ENCODE peak calls at places on chromosomes 3 and 15, in four cellular contexts. T is HepG2, R is HCT116, C is Panc1. U is an unnamed sample.
A peak's percentile ranks its signal among the peaks of the same experiment; 100 is the strongest.

GRCh38 chr3:71961891-71962290 is 176.9 kb upstream of the PROK2 start:
- DNase-seq in T (no peak), R (no peak), C (no peak), U (no peak)

GRCh38 chr3:71307884-71308697 is 275.4 kb downstream of the FOXP1 start:
- DNase-seq in R (no peak), C (no peak), T (no peak), U (no peak)

GRCh38 chr3:98894791-98895576 is 6.5 kb downstream of the DCBLD2 start:
- DNase-seq in R (no peak), T (no peak), C (no peak), U (no peak)

GRCh38 chr3:48405343-48405881 is 24.5 kb downstream of the PLXNB1 start:
- DNase-seq in R (no peak), C (no peak), T (no peak), U (no peak)

GRCh38 chr3:139534444-139534812 is 5.1 kb downstream of the RBP1 start:
- DNase-seq in R (peak; percentile 77), T (no peak), C (no peak), U (no peak)

GRCh38 chr3:49377483-49377882 is 19.3 kb upstream of the GPX1 start:
- DNase-seq in T (no peak), C (no peak), R (no peak), U (no peak)

GRCh38 chr3:136343873-136344281 is 93.7 kb downstream of the PCCB start:
- DNase-seq in T (peak; percentile 57), C (peak; percentile 47), R (no peak), U (peak; percentile 57)

GRCh38 chr3:98846101-98846500 is 55.4 kb downstream of the DCBLD2 start:
- DNase-seq in C (no peak), T (no peak), R (no peak), U (no peak)

GRCh38 chr15:65558336-65558735 is 28.1 kb downstream of the HACD3 start:
- DNase-seq in R (no peak), C (no peak), T (no peak), U (no peak)

GRCh38 chr3:24220859-24221657 is 273.6 kb downstream of the THRB start:
- DNase-seq in T (no peak), R (no peak), C (peak; percentile 18), U (no peak)

GRCh38 chr15:39573844-39574243 is 7.0 kb upstream of the THBS1 start:
- DNase-seq in C (no peak), R (no peak), T (no peak), U (no peak)

GRCh38 chr15:68631621-68632051 is 52.8 kb downstream of the CORO2B start:
- DNase-seq in T (no peak), R (no peak), C (no peak), U (no peak)

GRCh38 chr3:192063570-192063969 is 602.6 kb downstream of the PYDC2 start:
- DNase-seq in C (no peak), T (no peak), R (no peak), U (no peak)

GRCh38 chr3:50230106-50230832 is 5.7 kb upstream of the GNAI2 start:
- DNase-seq in T (no peak), R (no peak), C (no peak), U (no peak)

GRCh38 chr3:111919370-111920065 is 59.3 kb upstream of the ABHD10 start:
- DNase-seq in C (no peak), R (no peak), T (no peak), U (no peak)

GRCh38 chr3:177705976-177706866 is 508.9 kb upstream of the TBL1XR1 start:
- DNase-seq in R (no peak), C (no peak), T (no peak), U (no peak)

GRCh38 chr3:191244242-191244867 is 45.3 kb downstream of the OSTN start:
- DNase-seq in C (no peak), T (peak; percentile 6), R (no peak), U (peak; percentile 13)

GRCh38 chr3:69569520-69569919 is 169.7 kb upstream of the MITF start:
- DNase-seq in R (no peak), C (no peak), T (no peak), U (no peak)

GRCh38 chr3:185362850-185363661 is at the start of gene MAP3K13:
- DNase-seq in C (no peak), R (peak; percentile 84), T (peak; percentile 54), U (peak; percentile 82)

GRCh38 chr3:157360044-157360443 is 76.6 kb upstream of the PTX3 start:
- DNase-seq in T (no peak), R (peak; percentile 26), C (peak; percentile 75), U (no peak)

GRCh38 chr15:88909956-88910831 is 3.0 kb downstream of the MFGE8 start:
- DNase-seq in C (no peak), T (no peak), R (no peak), U (no peak)

GRCh38 chr3:42743204-42743995 is 29.7 kb downstream of the CCDC13 start:
- DNase-seq in C (no peak), T (no peak), R (no peak), U (no peak)

GRCh38 chr3:189833266-189833665 is 202.1 kb downstream of the TP63 start:
- DNase-seq in T (no peak), C (no peak), R (no peak), U (no peak)

GRCh38 chr15:100211855-100212850 is 129.6 kb downstream of the ADAMTS17 start:
- DNase-seq in R (no peak), C (no peak), T (peak; percentile 60), U (no peak)

GRCh38 chr3:182258538-182259177 is 534.6 kb upstream of the ATP11B start:
- DNase-seq in C (peak; percentile 28), T (peak; percentile 45), R (peak; percentile 31), U (no peak)

GRCh38 chr15:78909791-78910228 is 35.0 kb downstream of the CTSH start:
- DNase-seq in C (no peak), T (peak; percentile 42), R (peak; percentile 10), U (peak; percentile 60)

GRCh38 chr3:196355668-196356067 is 17.5 kb upstream of the TM4SF19 start:
- DNase-seq in T (no peak), R (no peak), C (no peak), U (no peak)

GRCh38 chr3:14324224-14324944 is 78.0 kb upstream of the SLC6A6 start:
- DNase-seq in C (no peak), T (no peak), R (peak; percentile 19), U (no peak)

GRCh38 chr3:167350245-167350862 is 29.7 kb downstream of the ZBBX start:
- DNase-seq in R (peak; percentile 26), T (peak; percentile 5), C (peak; percentile 8), U (peak; percentile 1)

GRCh38 chr3:141241248-141242034 is 9.8 kb downstream of the PXYLP1 start:
- DNase-seq in T (no peak), R (no peak), C (no peak), U (no peak)

GRCh38 chr15:73387507-73388255 is 18.9 kb upstream of the HCN4 start:
- DNase-seq in C (no peak), T (no peak), R (no peak), U (no peak)

GRCh38 chr3:71579934-71580318 is 3.6 kb downstream of the FOXP1 start:
- DNase-seq in T (peak; percentile 94), C (no peak), R (no peak), U (no peak)

GRCh38 chr3:3559786-3560185 is 239.4 kb upstream of the LRRN1 start:
- DNase-seq in T (no peak), R (no peak), C (no peak), U (no peak)

GRCh38 chr3:177358968-177359600 is 161.8 kb upstream of the TBL1XR1 start:
- DNase-seq in C (peak; percentile 24), T (no peak), R (peak; percentile 44), U (peak; percentile 48)

GRCh38 chr3:50165388-50166308 is 10.5 kb downstream of the SEMA3F start:
- DNase-seq in C (no peak), T (no peak), R (no peak), U (no peak)

GRCh38 chr3:107458871-107459270 is 63.9 kb upstream of the BBX start:
- DNase-seq in C (no peak), T (no peak), R (no peak), U (no peak)

GRCh38 chr15:96851613-96852012 is 521.1 kb downstream of the NR2F2 start:
- DNase-seq in R (no peak), C (no peak), T (no peak), U (no peak)

GRCh38 chr3:160400048-160400630 is 689 bp downstream of the SMC4 start:
- DNase-seq in R (no peak), T (peak; percentile 13), C (no peak), U (no peak)

DNA sequence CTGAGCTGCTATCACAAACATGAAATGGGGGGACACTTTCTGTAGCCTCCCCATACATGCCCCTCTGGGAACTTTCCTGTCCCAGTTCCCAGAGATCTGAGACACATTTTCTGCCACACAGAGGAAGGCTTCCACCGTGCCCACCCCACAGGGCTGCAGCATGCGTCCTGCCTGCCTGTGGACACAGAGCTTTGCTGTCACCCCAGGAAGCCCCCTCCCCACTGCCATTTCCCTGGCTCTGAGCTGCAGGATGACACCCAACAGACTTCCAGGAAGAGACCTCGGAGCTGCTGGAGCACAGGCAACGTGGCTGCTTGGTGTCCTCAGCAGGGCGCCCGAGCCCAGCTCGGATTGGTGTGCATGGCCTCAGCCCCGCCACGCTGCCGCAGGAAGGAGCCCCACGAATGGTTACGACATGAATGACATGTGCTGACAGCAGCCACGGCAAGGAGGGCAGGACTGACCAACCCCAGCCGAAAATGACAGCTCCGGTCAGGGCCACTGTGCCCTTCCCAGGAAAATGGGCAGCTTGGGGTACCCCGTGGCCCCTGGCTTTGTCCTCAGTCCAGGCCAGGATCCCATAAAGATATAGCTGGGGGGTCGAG is 81.3 kb downstream of the VGLL4 start:
- DNase-seq in R (no peak), C (no peak), T (no peak), U (no peak)
- H3K27ac ChIP-seq in R (no peak overlapping the region), C (peak overlapping the region; percentile 96), T (no peak overlapping the region), U (no peak overlapping the region)

GRCh38 chr3:172717493-172718088 is 6.7 kb upstream of the NCEH1 start:
- DNase-seq in T (peak; percentile 26), C (no peak), R (peak; percentile 22), U (peak; percentile 21)
- TF ChIP-seq TCF7L2 in T (no peak), C (no peak), R (no peak), U (no peak)

DNA sequence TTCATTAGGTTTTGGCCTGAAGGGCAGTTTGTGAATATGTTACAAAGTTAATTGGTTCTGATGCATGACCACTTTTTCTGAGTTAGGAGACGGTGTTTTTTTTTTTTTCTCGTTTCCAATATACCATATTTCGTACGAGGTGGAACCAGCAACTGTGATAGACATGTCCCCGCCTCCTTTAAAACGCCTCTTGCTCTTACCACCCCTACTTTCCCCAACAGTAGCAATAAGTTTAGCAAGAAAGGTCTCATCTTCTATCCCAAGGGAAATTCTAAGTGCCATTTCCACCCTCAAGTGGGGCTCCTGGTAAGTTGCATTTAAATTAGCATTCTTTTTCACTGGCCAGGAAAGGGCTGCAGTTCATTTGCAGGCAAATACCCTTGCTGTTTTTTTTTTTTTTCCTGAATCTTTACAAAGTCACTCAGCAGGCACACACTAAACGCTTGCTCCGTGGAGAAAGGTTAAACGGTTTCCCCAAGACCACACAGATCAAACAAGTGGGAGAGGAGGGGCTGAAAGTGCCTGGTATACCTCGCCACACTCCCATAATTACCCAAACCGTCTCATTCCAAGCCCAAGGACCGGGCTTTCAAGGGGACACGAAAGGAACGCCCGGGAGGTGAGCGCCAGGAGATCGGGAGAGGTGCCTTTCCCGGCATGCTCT is 39.5 kb upstream of the MGA start:
- DNase-seq in C (peak; percentile 22), T (no peak), R (no peak), U (no peak)
- H3K27ac ChIP-seq in C (peak overlapping the region; percentile 98), T (peak overlapping the region; percentile 83), R (no peak overlapping the region), U (no peak overlapping the region)

GRCh38 chr3:143644370-143645089 is 203.7 kb downstream of the SLC9A9 start:
- DNase-seq in R (peak; percentile 47), C (peak; percentile 33), T (peak; percentile 22), U (peak; percentile 49)
- TF ChIP-seq TCF7L2 in R (no peak), C (no peak), T (no peak), U (no peak)

U was measured in K562.